ENCODE peak calls at places on chromosomes 5 and 9, in four cellular contexts. U is GM23338, E is transverse colon, W is sigmoid colon. T is an unnamed sample.
A peak's percentile ranks its signal among the peaks of the same experiment; 100 is the strongest.

GRCh38 chr9:131429121-131430012 is 35.5 kb downstream of the PRRC2B start:
- DNase-seq in U (no peak), E (no peak), W (peak; percentile 35), T (peak; percentile 34)

GRCh38 chr9:136804509-136805206 is 3.1 kb upstream of the RABL6 start:
- DNase-seq in U (no peak), E (no peak), W (no peak), T (no peak)

GRCh38 chr5:90379652-90380051 is 29.9 kb downstream of the CETN3 start:
- DNase-seq in U (no peak), E (no peak), W (no peak), T (no peak)

GRCh38 chr9:110156416-110156815 is 51.5 kb downstream of the C9orf152 start:
- DNase-seq in U (no peak), E (no peak), W (no peak), T (no peak)

GRCh38 chr5:10612251-10612650 is 48.4 kb downstream of the ANKRD33B start:
- DNase-seq in U (no peak), E (no peak), W (no peak), T (no peak)

GRCh38 chr9:97895695-97896332 is 26.5 kb downstream of the TRMO start:
- DNase-seq in U (peak; percentile 83), E (no peak), W (no peak), T (no peak)

GRCh38 chr5:107376546-107377276 is 294.0 kb downstream of the EFNA5 start:
- DNase-seq in U (no peak), E (no peak), W (no peak), T (no peak)

GRCh38 chr5:135313405-135313804 is 85.6 kb downstream of the MACROH2A1 start:
- DNase-seq in U (no peak), E (no peak), W (no peak), T (no peak)

GRCh38 chr5:123813251-123813650 is 301.3 kb downstream of the CSNK1G3 start:
- DNase-seq in U (no peak), E (no peak), W (no peak), T (no peak)

GRCh38 chr9:128214571-128215490 is 11.7 kb downstream of the DNM1 start:
- DNase-seq in U (no peak), E (no peak), W (no peak), T (no peak)

GRCh38 chr9:68548241-68548640 is 7.6 kb upstream of the TMEM252 start:
- DNase-seq in U (no peak), E (no peak), W (no peak), T (no peak)

GRCh38 chr5:171705830-171706229 is 79.8 kb upstream of the SMIM23 start:
- DNase-seq in U (no peak), E (no peak), W (no peak), T (no peak)

GRCh38 chr5:55715519-55716078 is 3.5 kb upstream of the SLC38A9 start:
- DNase-seq in U (no peak), E (no peak), W (no peak), T (no peak)

GRCh38 chr5:53425598-53426516 is 54.6 kb upstream of the FST start:
- DNase-seq in U (peak; percentile 88), E (peak; percentile 17), W (no peak), T (no peak)

GRCh38 chr9:70352356-70352755 is 62.1 kb downstream of the KLF9 start:
- DNase-seq in U (no peak), E (no peak), W (no peak), T (no peak)

DNA sequence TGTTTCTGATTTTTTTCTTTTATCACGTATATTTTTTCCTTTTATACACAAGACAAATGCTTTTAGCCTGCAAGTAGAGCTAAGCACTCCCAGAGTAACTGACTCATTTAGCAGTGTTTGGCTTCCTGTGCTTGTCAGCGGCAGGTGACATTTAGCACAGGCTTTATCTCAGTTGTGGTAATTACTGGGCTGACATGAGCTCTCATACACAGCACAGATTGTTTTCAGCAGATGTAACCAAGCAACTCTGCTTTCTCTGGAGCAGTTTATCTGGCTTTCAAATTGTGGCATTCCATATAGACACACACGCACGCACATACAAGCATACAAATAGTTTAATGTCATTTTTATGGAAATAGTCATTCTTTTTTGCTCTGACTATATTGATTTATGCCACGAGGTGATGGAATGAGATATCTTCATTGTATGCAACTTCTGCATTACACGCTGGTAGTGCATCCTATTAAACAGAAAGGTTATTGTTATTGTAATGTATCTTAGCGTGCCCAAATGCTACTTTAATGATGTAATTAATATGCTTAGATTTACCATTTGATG is 379.0 kb upstream of the GRAMD2B start:
- DNase-seq in U (no peak), E (no peak), W (no peak), T (no peak)
- TF ChIP-seq POLR2AphosphoS5 in U (no peak), E (peak; percentile 40), W (no peak), T (no peak)

GRCh38 chr5:109833946-109834345 is 144.2 kb downstream of the MAN2A1 start:
- DNase-seq in U (no peak), E (no peak), W (no peak), T (no peak)
- H3K36me3 ChIP-seq in U (no peaks in the 10 kb centered on the region), E (no peaks in the 10 kb centered on the region), W (no peaks in the 10 kb centered on the region), T (peaks cover 5% of the 10 kb centered on the region)

GRCh38 chr9:21945606-21946005 is 48.6 kb downstream of the CDKN2A start:
- DNase-seq in U (no peak), E (no peak), W (no peak), T (no peak)
- H3K27ac ChIP-seq in U (no peak overlapping the region), E (no peak overlapping the region), W (no peak overlapping the region), T (no peak overlapping the region)

GRCh38 chr5:125326114-125326513 is 579.7 kb upstream of the ZNF608 start:
- DNase-seq in U (no peak), E (peak; percentile 23), W (no peak), T (no peak)
- TF ChIP-seq POLR2AphosphoS5 in U (no peak), E (no peak), W (no peak), T (no peak)

DNA sequence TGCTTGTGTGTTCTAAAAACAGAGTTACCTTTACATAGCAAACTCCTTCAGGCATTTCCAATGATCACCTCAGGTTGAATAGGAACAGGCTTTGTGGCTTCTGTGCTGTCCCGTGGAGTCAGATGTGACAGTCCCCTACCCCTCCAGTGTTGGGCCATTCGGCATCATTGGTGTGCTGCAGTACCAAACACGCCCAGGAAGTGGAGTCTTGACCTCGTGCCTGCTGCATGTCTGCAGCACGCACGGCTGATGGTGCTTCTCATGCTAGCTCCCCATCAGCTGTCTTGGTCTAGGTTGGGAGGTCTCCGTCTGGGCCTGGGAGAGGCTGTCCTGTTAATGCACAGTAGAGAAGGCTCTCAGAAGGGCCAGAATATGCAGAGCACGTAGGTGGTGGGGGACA is 42.5 kb upstream of the PHF2 start:
- DNase-seq in U (peak; percentile 44), E (no peak), W (no peak), T (no peak)
- H3K36me3 ChIP-seq in U (peaks cover 28% of the 10 kb centered on the region), E (peaks cover 18% of the 10 kb centered on the region), W (peaks cover 9% of the 10 kb centered on the region), T (peaks cover 62% of the 10 kb centered on the region)

GRCh38 chr9:133954862-133955529 is 37.1 kb downstream of the VAV2 start:
- DNase-seq in U (no peak), E (no peak), W (no peak), T (no peak)
- H3K27ac ChIP-seq in U (no peak overlapping the region), E (no peak overlapping the region), W (no peak overlapping the region), T (no peak overlapping the region)

GRCh38 chr9:129900263-129901041 is 65.2 kb downstream of the USP20 start:
- DNase-seq in U (no peak), E (no peak), W (no peak), T (no peak)
- TF ChIP-seq POLR2AphosphoS5 in U (no peak), E (no peak), W (no peak), T (no peak)

T was measured in suprapubic skin.